ENCODE peak calls at places on chromosomes 13 and 19, in seven cellular contexts. One of them, this sample, is unnamed.

GRCh38 chr19:46351241-46352041 is 4.6 kb downstream of the PPP5C start:
- DNase-seq in endodermal cell: no peak
- DNase-seq in cardiac fibroblast: peak; percentile 81
- DNase-seq in AG10803: peak; percentile 70
- DNase-seq in fibroblast of pulmonary artery: peak; percentile 82
- DNase-seq in K562: no peak
- DNase-seq in PC-3: peak; percentile 21
- DNase-seq in this sample: peak; percentile 43

GRCh38 chr13:48731957-48732569 is 78.3 kb downstream of the CYSLTR2 start:
- DNase-seq in fibroblast of pulmonary artery: peak; percentile 35
- DNase-seq in PC-3: peak; percentile 36
- DNase-seq in K562: peak; percentile 49
- DNase-seq in AG10803: peak; percentile 12
- DNase-seq in endodermal cell: peak; percentile 89
- DNase-seq in cardiac fibroblast: peak; percentile 42
- DNase-seq in this sample: no peak

GRCh38 chr19:12365094-12365371 is 450 bp downstream of the ZNF442 start:
- DNase-seq in K562: no peak
- DNase-seq in endodermal cell: no peak
- DNase-seq in PC-3: peak; percentile 18
- DNase-seq in fibroblast of pulmonary artery: peak; percentile 36
- DNase-seq in cardiac fibroblast: peak; percentile 42
- DNase-seq in AG10803: peak; percentile 26
- DNase-seq in this sample: peak; percentile 18

GRCh38 chr13:79973533-79973963 is 367.4 kb downstream of the SPRY2 start:
- DNase-seq in K562: peak; percentile 8
- DNase-seq in endodermal cell: no peak
- DNase-seq in AG10803: no peak
- DNase-seq in PC-3: no peak
- DNase-seq in fibroblast of pulmonary artery: no peak
- DNase-seq in cardiac fibroblast: no peak
- DNase-seq in this sample: no peak

GRCh38 chr13:113907637-113908617 is 44.1 kb upstream of the GAS6 start:
- DNase-seq in PC-3: no peak
- DNase-seq in cardiac fibroblast: peak; percentile 66
- DNase-seq in fibroblast of pulmonary artery: peak; percentile 44
- DNase-seq in endodermal cell: peak; percentile 52
- DNase-seq in AG10803: peak; percentile 91
- DNase-seq in K562: no peak
- DNase-seq in this sample: peak; percentile 57

GRCh38 chr13:37618554-37618953 is 20.0 kb upstream of the POSTN start:
- DNase-seq in endodermal cell: no peak
- DNase-seq in K562: no peak
- DNase-seq in PC-3: no peak
- DNase-seq in AG10803: peak; percentile 89
- DNase-seq in cardiac fibroblast: peak; percentile 81
- DNase-seq in fibroblast of pulmonary artery: peak; percentile 84
- DNase-seq in this sample: peak; percentile 81

GRCh38 chr19:518292-519231 is 11.3 kb downstream of the TPGS1 start:
- DNase-seq in K562: peak; percentile 60
- DNase-seq in fibroblast of pulmonary artery: peak; percentile 74
- DNase-seq in cardiac fibroblast: peak; percentile 91
- DNase-seq in AG10803: peak; percentile 35
- DNase-seq in endodermal cell: peak; percentile 91
- DNase-seq in PC-3: no peak
- DNase-seq in this sample: no peak

GRCh38 chr13:112354330-112355273 is 21.6 kb upstream of the SPACA7 start:
- DNase-seq in fibroblast of pulmonary artery: no peak
- DNase-seq in AG10803: no peak
- DNase-seq in endodermal cell: no peak
- DNase-seq in PC-3: no peak
- DNase-seq in K562: no peak
- DNase-seq in cardiac fibroblast: no peak
- DNase-seq in this sample: no peak

GRCh38 chr19:2113436-2114211 is 16.9 kb downstream of the IZUMO4 start:
- DNase-seq in fibroblast of pulmonary artery: peak; percentile 30
- DNase-seq in K562: no peak
- DNase-seq in AG10803: peak; percentile 26
- DNase-seq in endodermal cell: no peak
- DNase-seq in PC-3: peak; percentile 21
- DNase-seq in cardiac fibroblast: peak; percentile 25
- DNase-seq in this sample: peak; percentile 32

GRCh38 chr13:110309159-110309476 is 2.0 kb downstream of the COL4A2 start:
- DNase-seq in K562: no peak
- DNase-seq in endodermal cell: no peak
- DNase-seq in AG10803: no peak
- DNase-seq in PC-3: no peak
- DNase-seq in cardiac fibroblast: peak; percentile 42
- DNase-seq in fibroblast of pulmonary artery: no peak
- DNase-seq in this sample: no peak
- H3K4me3 ChIP-seq in K562: no peak overlapping the region
- H3K4me3 ChIP-seq in endodermal cell: peak overlapping the region; percentile 92
- H3K4me3 ChIP-seq in AG10803: peak overlapping the region; percentile 83
- H3K4me3 ChIP-seq in PC-3: peak overlapping the region; percentile 72
- H3K4me3 ChIP-seq in cardiac fibroblast: peak overlapping the region; percentile 88
- H3K4me3 ChIP-seq in fibroblast of pulmonary artery: peak overlapping the region; percentile 87
- H3K4me3 ChIP-seq in this sample: peak overlapping the region; percentile 77

DNA sequence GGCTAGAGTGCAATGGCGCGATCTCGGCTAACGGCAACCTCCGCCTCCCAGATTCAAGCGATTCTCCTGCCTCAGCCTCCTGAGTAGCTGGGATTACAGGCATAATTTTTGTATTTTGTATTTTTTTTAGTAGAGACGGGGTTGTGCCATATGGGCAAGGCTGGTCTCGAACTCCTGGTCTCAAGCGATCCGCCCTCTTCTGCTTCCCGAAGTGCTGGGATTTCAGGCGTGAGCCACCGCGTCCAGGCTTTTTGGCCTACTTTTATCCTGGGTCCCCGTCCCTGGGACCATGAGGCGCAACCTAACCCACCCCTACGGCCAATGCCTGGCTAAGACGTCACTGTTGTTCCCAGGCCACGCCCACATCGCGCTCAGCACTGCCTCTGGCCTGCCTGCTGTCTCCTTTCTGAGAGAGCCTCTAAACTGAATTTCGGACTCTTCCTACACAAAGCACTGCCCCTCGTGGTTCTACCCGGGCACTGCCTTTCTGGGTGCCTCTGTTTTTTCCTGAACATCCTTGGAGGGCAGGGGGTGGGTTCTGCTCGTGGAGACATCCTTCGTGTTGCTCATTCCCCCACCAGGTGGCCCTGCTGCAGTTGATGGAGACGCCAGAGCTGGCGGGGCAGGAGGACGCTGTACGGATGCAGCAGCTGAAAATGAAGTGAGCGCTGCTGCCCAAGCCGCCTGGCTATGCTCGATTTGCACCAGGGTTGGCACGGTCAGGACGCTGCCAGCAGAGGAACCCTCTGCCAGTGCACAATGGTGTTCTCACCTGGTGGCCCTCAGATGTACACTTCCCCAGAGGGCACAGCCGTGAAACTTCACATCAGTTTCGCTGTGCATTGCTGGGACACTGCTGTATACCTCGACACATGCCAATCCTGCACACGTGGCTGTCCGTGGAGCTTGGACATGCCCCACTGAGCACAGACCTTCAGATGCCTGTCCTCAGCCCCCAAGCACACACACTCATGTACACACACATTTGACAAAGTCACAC is 2.0 kb downstream of the REX1BD start:
- DNase-seq in fibroblast of pulmonary artery: peak; percentile 61
- DNase-seq in K562: peak; percentile 70
- DNase-seq in cardiac fibroblast: peak; percentile 66
- DNase-seq in PC-3: no peak
- DNase-seq in endodermal cell: peak; percentile 99
- DNase-seq in AG10803: peak; percentile 18
- DNase-seq in this sample: peak; percentile 69
- TF ChIP-seq CTCF in fibroblast of pulmonary artery: peak; percentile 33
- TF ChIP-seq CTCF in K562: peak; percentile 73
- TF ChIP-seq CTCF in cardiac fibroblast: no peak
- TF ChIP-seq CTCF in PC-3: no peak
- TF ChIP-seq CTCF in endodermal cell: peak; percentile 84
- TF ChIP-seq CTCF in AG10803: peak; percentile 19
- TF ChIP-seq CTCF in this sample: peak; percentile 54

GRCh38 chr19:44050740-44051653 is 839 bp upstream of the ZNF223 start:
- DNase-seq in AG10803: peak; percentile 0
- DNase-seq in PC-3: no peak
- DNase-seq in endodermal cell: no peak
- DNase-seq in cardiac fibroblast: no peak
- DNase-seq in K562: no peak
- DNase-seq in fibroblast of pulmonary artery: peak; percentile 8
- DNase-seq in this sample: no peak
- H3K4me3 ChIP-seq in AG10803: peak overlapping the region; percentile 78
- H3K4me3 ChIP-seq in PC-3: no peak overlapping the region
- H3K4me3 ChIP-seq in endodermal cell: peak overlapping the region; percentile 95
- H3K4me3 ChIP-seq in cardiac fibroblast: peak overlapping the region; percentile 90
- H3K4me3 ChIP-seq in K562: peak overlapping the region; percentile 38
- H3K4me3 ChIP-seq in fibroblast of pulmonary artery: peak overlapping the region; percentile 82
- H3K4me3 ChIP-seq in this sample: peak overlapping the region; percentile 88

GRCh38 chr19:15154002-15154612 is 46.7 kb downstream of the NOTCH3 start:
- DNase-seq in endodermal cell: peak; percentile 90
- DNase-seq in fibroblast of pulmonary artery: peak; percentile 67
- DNase-seq in cardiac fibroblast: peak; percentile 64
- DNase-seq in K562: peak; percentile 71
- DNase-seq in PC-3: peak; percentile 74
- DNase-seq in AG10803: peak; percentile 39
- DNase-seq in this sample: peak; percentile 53
- TF ChIP-seq CTCF in endodermal cell: peak; percentile 79
- TF ChIP-seq CTCF in fibroblast of pulmonary artery: peak; percentile 73
- TF ChIP-seq CTCF in cardiac fibroblast: peak; percentile 75
- TF ChIP-seq CTCF in K562: peak; percentile 69
- TF ChIP-seq CTCF in PC-3: peak; percentile 79
- TF ChIP-seq CTCF in AG10803: peak; percentile 69
- TF ChIP-seq CTCF in this sample: peak; percentile 68

DNA sequence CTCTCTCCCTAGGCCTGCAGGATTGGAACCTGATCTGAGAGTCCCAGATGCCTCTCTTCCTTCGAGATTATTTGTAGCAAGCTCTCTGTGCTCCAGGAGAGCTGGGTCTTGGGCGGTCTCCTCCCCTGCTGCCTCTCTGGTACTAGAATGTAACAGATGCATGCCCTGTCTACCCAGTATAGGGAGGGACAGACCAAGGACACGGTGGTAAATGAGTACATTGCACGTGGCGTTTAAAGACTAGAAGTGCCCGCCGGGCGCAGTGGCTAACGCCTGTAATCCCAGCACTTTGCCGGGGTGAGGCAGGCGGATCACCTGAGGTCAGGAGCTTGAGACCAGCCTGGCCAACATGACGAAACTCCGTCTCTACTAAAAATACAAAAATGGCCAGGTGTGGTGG is 11.7 kb downstream of the SLC27A1 start:
- DNase-seq in AG10803: no peak
- DNase-seq in cardiac fibroblast: no peak
- DNase-seq in PC-3: no peak
- DNase-seq in fibroblast of pulmonary artery: no peak
- DNase-seq in K562: no peak
- DNase-seq in endodermal cell: no peak
- DNase-seq in this sample: no peak
- H3K4me3 ChIP-seq in AG10803: no peak overlapping the region
- H3K4me3 ChIP-seq in cardiac fibroblast: no peak overlapping the region
- H3K4me3 ChIP-seq in PC-3: no peak overlapping the region
- H3K4me3 ChIP-seq in fibroblast of pulmonary artery: no peak overlapping the region
- H3K4me3 ChIP-seq in K562: no peak overlapping the region
- H3K4me3 ChIP-seq in endodermal cell: no peak overlapping the region
- H3K4me3 ChIP-seq in this sample: no peak overlapping the region

DNA sequence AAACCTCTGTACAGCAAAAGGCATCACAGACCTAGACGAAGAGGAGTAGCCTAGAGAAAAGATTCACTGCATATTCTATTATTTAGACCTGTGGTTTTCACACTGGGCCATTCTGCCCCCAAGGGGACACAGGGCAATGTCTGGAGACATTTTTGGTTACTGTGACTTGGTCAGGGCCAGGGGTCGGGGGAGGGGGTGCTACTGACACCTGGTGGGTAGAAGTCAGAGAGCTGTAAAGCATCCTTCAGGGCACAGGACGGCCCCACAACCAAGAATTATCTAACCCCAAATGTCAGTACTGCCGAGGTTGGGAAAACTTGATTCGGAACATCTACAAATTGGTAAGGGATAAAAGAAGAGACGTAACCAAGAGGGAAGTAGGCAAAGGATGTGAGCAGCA is 11.3 kb downstream of the ELAVL1 start:
- DNase-seq in endodermal cell: peak; percentile 75
- DNase-seq in fibroblast of pulmonary artery: no peak
- DNase-seq in PC-3: no peak
- DNase-seq in cardiac fibroblast: no peak
- DNase-seq in AG10803: no peak
- DNase-seq in K562: peak; percentile 46
- DNase-seq in this sample: no peak
- TF ChIP-seq CTCF in endodermal cell: peak; percentile 49
- TF ChIP-seq CTCF in fibroblast of pulmonary artery: no peak
- TF ChIP-seq CTCF in PC-3: peak; percentile 48
- TF ChIP-seq CTCF in cardiac fibroblast: no peak
- TF ChIP-seq CTCF in AG10803: no peak
- TF ChIP-seq CTCF in K562: peak; percentile 30
- TF ChIP-seq CTCF in this sample: peak; percentile 3